ENCODE peak calls at places on chromosomes 11 and 22, in five cellular contexts. One of them, this sample, is unnamed.

GRCh38 chr11:60844045-60844869 is 2.3 kb downstream of the CCDC86 start:
- DNase-seq in GM23248: peak
- DNase-seq in sigmoid colon: no peak
- DNase-seq in fibroblast of pulmonary artery: no peak
- DNase-seq in cardiac muscle cell: no peak
- DNase-seq in this sample: no peak

GRCh38 chr11:73931039-73931645 is 19.7 kb upstream of the DNAJB13 start:
- DNase-seq in cardiac muscle cell: peak
- DNase-seq in GM23248: peak
- DNase-seq in fibroblast of pulmonary artery: peak
- DNase-seq in sigmoid colon: no peak
- DNase-seq in this sample: peak

GRCh38 chr11:71406681-71407080 is 41.5 kb downstream of the DHCR7 start:
- DNase-seq in cardiac muscle cell: no peak
- DNase-seq in GM23248: no peak
- DNase-seq in sigmoid colon: no peak
- DNase-seq in fibroblast of pulmonary artery: no peak
- DNase-seq in this sample: no peak

GRCh38 chr11:45444796-45445195 is 158.7 kb upstream of the SYT13 start:
- DNase-seq in sigmoid colon: no peak
- DNase-seq in fibroblast of pulmonary artery: no peak
- DNase-seq in cardiac muscle cell: no peak
- DNase-seq in GM23248: no peak
- DNase-seq in this sample: no peak

GRCh38 chr11:81331611-81332205 is 1402.0 kb downstream of the FAM181B start:
- DNase-seq in cardiac muscle cell: no peak
- DNase-seq in sigmoid colon: no peak
- DNase-seq in fibroblast of pulmonary artery: no peak
- DNase-seq in GM23248: no peak
- DNase-seq in this sample: no peak

GRCh38 chr11:2310073-2310785 is 8.4 kb downstream of the TSPAN32 start:
- DNase-seq in GM23248: no peak
- DNase-seq in fibroblast of pulmonary artery: no peak
- DNase-seq in cardiac muscle cell: no peak
- DNase-seq in sigmoid colon: peak
- DNase-seq in this sample: no peak

GRCh38 chr11:131025020-131025419 is 108.7 kb upstream of the SNX19 start:
- DNase-seq in GM23248: peak
- DNase-seq in sigmoid colon: no peak
- DNase-seq in fibroblast of pulmonary artery: peak
- DNase-seq in cardiac muscle cell: peak
- DNase-seq in this sample: no peak

GRCh38 chr11:61777234-61778090 is 14.9 kb downstream of the TMEM258 start:
- DNase-seq in fibroblast of pulmonary artery: no peak
- DNase-seq in cardiac muscle cell: no peak
- DNase-seq in sigmoid colon: no peak
- DNase-seq in GM23248: peak
- DNase-seq in this sample: peak

GRCh38 chr11:130631119-130631518 is 182.7 kb downstream of the ADAMTS15 start:
- DNase-seq in fibroblast of pulmonary artery: peak
- DNase-seq in GM23248: peak
- DNase-seq in sigmoid colon: no peak
- DNase-seq in cardiac muscle cell: no peak
- DNase-seq in this sample: no peak

GRCh38 chr11:20599424-20600346 is at the start of gene SLC6A5:
- DNase-seq in fibroblast of pulmonary artery: peak
- DNase-seq in sigmoid colon: no peak
- DNase-seq in cardiac muscle cell: peak
- DNase-seq in GM23248: peak
- DNase-seq in this sample: no peak

GRCh38 chr11:99489561-99489960 is 468.8 kb downstream of the CNTN5 start:
- DNase-seq in fibroblast of pulmonary artery: peak
- DNase-seq in cardiac muscle cell: no peak
- DNase-seq in sigmoid colon: no peak
- DNase-seq in GM23248: no peak
- DNase-seq in this sample: no peak

GRCh38 chr11:36478700-36479329 is 31.3 kb downstream of the TRAF6 start:
- DNase-seq in fibroblast of pulmonary artery: peak
- DNase-seq in GM23248: peak
- DNase-seq in cardiac muscle cell: peak
- DNase-seq in sigmoid colon: no peak
- DNase-seq in this sample: no peak

GRCh38 chr11:14414470-14415461 is 55.8 kb upstream of the RRAS2 start:
- DNase-seq in fibroblast of pulmonary artery: no peak
- DNase-seq in sigmoid colon: no peak
- DNase-seq in cardiac muscle cell: no peak
- DNase-seq in GM23248: peak
- DNase-seq in this sample: no peak

GRCh38 chr11:62680825-62681240 is 2.0 kb upstream of the UBXN1 start:
- DNase-seq in cardiac muscle cell: peak
- DNase-seq in GM23248: peak
- DNase-seq in fibroblast of pulmonary artery: peak
- DNase-seq in sigmoid colon: peak
- DNase-seq in this sample: peak

GRCh38 chr11:83659466-83659865 is 373.3 kb upstream of the CCDC90B start:
- DNase-seq in GM23248: no peak
- DNase-seq in fibroblast of pulmonary artery: no peak
- DNase-seq in sigmoid colon: no peak
- DNase-seq in cardiac muscle cell: no peak
- DNase-seq in this sample: no peak

GRCh38 chr22:48350456-48350855 is 1477.2 kb downstream of the BRD1 start:
- DNase-seq in GM23248: no peak
- DNase-seq in cardiac muscle cell: no peak
- DNase-seq in fibroblast of pulmonary artery: no peak
- DNase-seq in sigmoid colon: peak
- DNase-seq in this sample: no peak

GRCh38 chr11:20873054-20873453 is 203.7 kb downstream of the NELL1 start:
- DNase-seq in sigmoid colon: no peak
- DNase-seq in cardiac muscle cell: peak
- DNase-seq in GM23248: peak
- DNase-seq in fibroblast of pulmonary artery: no peak
- DNase-seq in this sample: no peak

GRCh38 chr11:67024410-67024809 is 1.5 kb downstream of the SYT12 start:
- DNase-seq in fibroblast of pulmonary artery: no peak
- DNase-seq in sigmoid colon: no peak
- DNase-seq in GM23248: no peak
- DNase-seq in cardiac muscle cell: no peak
- DNase-seq in this sample: no peak

GRCh38 chr22:31841029-31841827 is 87.4 kb downstream of the DEPDC5 start:
- DNase-seq in cardiac muscle cell: no peak
- DNase-seq in fibroblast of pulmonary artery: no peak
- DNase-seq in sigmoid colon: no peak
- DNase-seq in GM23248: no peak
- DNase-seq in this sample: no peak

GRCh38 chr11:117072517-117073218 is 25.6 kb downstream of the SIK3 start:
- DNase-seq in GM23248: peak
- DNase-seq in cardiac muscle cell: no peak
- DNase-seq in sigmoid colon: no peak
- DNase-seq in fibroblast of pulmonary artery: peak
- DNase-seq in this sample: no peak

GRCh38 chr11:43738600-43739409 is 58.3 kb downstream of the HSD17B12 start:
- DNase-seq in GM23248: peak
- DNase-seq in sigmoid colon: no peak
- DNase-seq in fibroblast of pulmonary artery: peak
- DNase-seq in cardiac muscle cell: peak
- DNase-seq in this sample: no peak

GRCh38 chr11:45918331-45918941 is 759 bp upstream of the PEX16 start:
- DNase-seq in sigmoid colon: peak
- DNase-seq in GM23248: peak
- DNase-seq in cardiac muscle cell: peak
- DNase-seq in fibroblast of pulmonary artery: peak
- DNase-seq in this sample: peak

GRCh38 chr11:70126494-70126893 is 48.4 kb downstream of the ANO1 start:
- DNase-seq in GM23248: no peak
- DNase-seq in cardiac muscle cell: no peak
- DNase-seq in fibroblast of pulmonary artery: no peak
- DNase-seq in sigmoid colon: no peak
- DNase-seq in this sample: no peak

GRCh38 chr22:46079093-46079860 is 71.0 kb upstream of the PPARA start:
- DNase-seq in fibroblast of pulmonary artery: no peak
- DNase-seq in cardiac muscle cell: no peak
- DNase-seq in GM23248: peak
- DNase-seq in sigmoid colon: peak
- DNase-seq in this sample: peak

GRCh38 chr22:46077669-46078099 is 72.6 kb upstream of the PPARA start:
- DNase-seq in sigmoid colon: peak
- DNase-seq in fibroblast of pulmonary artery: no peak
- DNase-seq in GM23248: peak
- DNase-seq in cardiac muscle cell: no peak
- DNase-seq in this sample: peak

GRCh38 chr22:46079861-46080821 is 70.2 kb upstream of the PPARA start:
- DNase-seq in fibroblast of pulmonary artery: no peak
- DNase-seq in GM23248: peak
- DNase-seq in cardiac muscle cell: no peak
- DNase-seq in sigmoid colon: peak
- DNase-seq in this sample: peak

GRCh38 chr22:46076651-46077339 is 73.5 kb upstream of the PPARA start:
- DNase-seq in sigmoid colon: peak
- DNase-seq in fibroblast of pulmonary artery: peak
- DNase-seq in GM23248: peak
- DNase-seq in cardiac muscle cell: no peak
- DNase-seq in this sample: peak

GRCh38 chr22:46078241-46079092 is 71.9 kb upstream of the PPARA start:
- DNase-seq in cardiac muscle cell: no peak
- DNase-seq in fibroblast of pulmonary artery: peak
- DNase-seq in GM23248: peak
- DNase-seq in sigmoid colon: peak
- DNase-seq in this sample: peak
- H3K4me3 ChIP-seq in cardiac muscle cell: no peak
- H3K4me3 ChIP-seq in fibroblast of pulmonary artery: no peak
- H3K4me3 ChIP-seq in GM23248: peak
- H3K4me3 ChIP-seq in sigmoid colon: peak
- H3K4me3 ChIP-seq in this sample: peak

GRCh38 chr22:49935561-49935960 is 17.1 kb downstream of the CRELD2 start:
- DNase-seq in sigmoid colon: no peak
- DNase-seq in fibroblast of pulmonary artery: peak
- DNase-seq in cardiac muscle cell: no peak
- DNase-seq in GM23248: no peak
- DNase-seq in this sample: no peak
- H3K4me3 ChIP-seq in sigmoid colon: peak
- H3K4me3 ChIP-seq in fibroblast of pulmonary artery: no peak
- H3K4me3 ChIP-seq in cardiac muscle cell: peak
- H3K4me3 ChIP-seq in GM23248: no peak
- H3K4me3 ChIP-seq in this sample: peak

DNA sequence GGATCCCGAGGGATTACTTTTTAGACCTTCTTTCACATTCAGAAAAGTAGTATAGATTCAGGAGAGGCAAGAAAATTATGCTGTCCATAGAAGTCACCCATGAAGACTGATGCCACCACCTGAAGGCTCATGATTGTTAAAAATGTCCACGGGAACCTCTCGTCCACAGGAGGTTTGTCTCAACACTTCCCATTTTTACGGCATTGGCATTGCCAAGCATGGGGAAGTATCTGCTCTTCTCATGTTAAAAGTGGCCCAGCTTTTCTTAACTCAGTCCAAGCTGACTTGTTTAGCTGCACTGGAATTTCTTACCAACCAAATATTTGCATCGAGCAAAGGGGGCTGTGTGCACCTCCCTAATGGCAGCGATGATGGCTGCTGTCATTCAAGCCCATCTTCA is 9.6 kb downstream of the CDPF1 start:
- DNase-seq in fibroblast of pulmonary artery: no peak
- DNase-seq in sigmoid colon: no peak
- DNase-seq in GM23248: no peak
- DNase-seq in cardiac muscle cell: no peak
- DNase-seq in this sample: no peak
- H3K4me3 ChIP-seq in fibroblast of pulmonary artery: no peak
- H3K4me3 ChIP-seq in sigmoid colon: no peak
- H3K4me3 ChIP-seq in GM23248: no peak
- H3K4me3 ChIP-seq in cardiac muscle cell: no peak
- H3K4me3 ChIP-seq in this sample: no peak

GRCh38 chr22:29385305-29385704 is 3.1 kb downstream of the AP1B1 start:
- DNase-seq in GM23248: no peak
- DNase-seq in sigmoid colon: no peak
- DNase-seq in fibroblast of pulmonary artery: no peak
- DNase-seq in cardiac muscle cell: no peak
- DNase-seq in this sample: no peak
- H3K4me3 ChIP-seq in GM23248: no peak
- H3K4me3 ChIP-seq in sigmoid colon: no peak
- H3K4me3 ChIP-seq in fibroblast of pulmonary artery: no peak
- H3K4me3 ChIP-seq in cardiac muscle cell: no peak
- H3K4me3 ChIP-seq in this sample: no peak

DNA sequence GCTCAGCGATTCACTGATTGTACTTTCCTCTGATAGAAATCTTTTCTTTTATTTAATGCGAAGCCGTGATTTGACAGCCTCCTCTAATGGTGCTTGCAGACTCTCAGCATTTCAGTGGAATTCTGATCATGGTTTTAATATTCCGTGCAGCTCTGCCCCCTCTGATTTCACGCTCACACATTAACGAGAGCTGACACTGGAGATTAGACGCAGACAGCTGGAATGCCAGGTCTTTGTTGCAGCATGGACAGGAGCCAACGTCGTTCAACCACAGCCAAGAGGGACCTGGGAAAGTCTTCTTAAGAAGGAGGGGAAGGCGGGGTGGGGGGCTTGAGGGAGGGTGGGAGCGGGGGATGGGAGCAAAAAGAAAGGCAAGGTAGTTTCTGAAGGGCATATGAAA is 186.4 kb downstream of the BLID start:
- DNase-seq in fibroblast of pulmonary artery: peak
- DNase-seq in cardiac muscle cell: peak
- DNase-seq in GM23248: peak
- DNase-seq in sigmoid colon: no peak
- DNase-seq in this sample: no peak
- H3K4me3 ChIP-seq in fibroblast of pulmonary artery: peak
- H3K4me3 ChIP-seq in cardiac muscle cell: peak
- H3K4me3 ChIP-seq in GM23248: peak
- H3K4me3 ChIP-seq in sigmoid colon: peak
- H3K4me3 ChIP-seq in this sample: peak

DNA sequence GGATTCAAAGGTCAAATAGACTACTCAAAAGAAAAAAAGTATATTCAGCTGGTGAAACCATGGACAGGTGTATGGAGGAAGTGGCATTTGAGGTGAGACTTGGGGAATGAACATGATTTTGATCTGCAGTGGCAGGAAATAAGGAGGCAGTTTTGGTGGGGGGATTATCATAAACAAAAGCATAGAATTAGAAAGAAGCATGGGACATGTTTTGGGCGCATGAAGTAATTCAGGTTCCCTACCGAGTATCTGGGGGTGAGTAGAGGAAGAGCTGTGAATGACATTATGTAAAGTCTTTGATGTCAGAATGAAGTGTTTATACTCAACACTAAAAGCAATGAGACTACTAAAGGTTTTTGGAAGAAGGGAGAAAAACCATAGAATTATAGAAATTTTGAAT is 3.1 kb downstream of the CLMP start:
- DNase-seq in fibroblast of pulmonary artery: no peak
- DNase-seq in GM23248: peak
- DNase-seq in sigmoid colon: no peak
- DNase-seq in cardiac muscle cell: no peak
- DNase-seq in this sample: no peak
- H3K4me3 ChIP-seq in fibroblast of pulmonary artery: no peak
- H3K4me3 ChIP-seq in GM23248: peak
- H3K4me3 ChIP-seq in sigmoid colon: peak
- H3K4me3 ChIP-seq in cardiac muscle cell: no peak
- H3K4me3 ChIP-seq in this sample: peak

GRCh38 chr11:63838150-63838681 is 694 bp upstream of the MARK2 start:
- DNase-seq in cardiac muscle cell: no peak
- DNase-seq in GM23248: no peak
- DNase-seq in fibroblast of pulmonary artery: no peak
- DNase-seq in sigmoid colon: no peak
- DNase-seq in this sample: no peak
- H3K4me3 ChIP-seq in cardiac muscle cell: no peak
- H3K4me3 ChIP-seq in GM23248: peak
- H3K4me3 ChIP-seq in fibroblast of pulmonary artery: peak
- H3K4me3 ChIP-seq in sigmoid colon: peak
- H3K4me3 ChIP-seq in this sample: peak

This sample was measured in stomach.